ENCODE peak calls at places on chromosomes 16 and 17, in eight cellular contexts. One of them, this sample, is unnamed.

GRCh38 chr17:350706-351435 is 1.7 kb downstream of the RPH3AL start:
- DNase-seq in activated CD8-positive, alpha-beta T cell treated with anti-CD3 and anti-CD28 coated beads for 36 hours: no peak
- DNase-seq in hypothalamus: peak
- DNase-seq in A549: peak
- DNase-seq in epithelial cell of prostate: peak
- DNase-seq in fibroblast of mammary gland: peak
- DNase-seq in NCI-H1105 treated with DMSO at 0.1 percent for 48 hours: no peak
- DNase-seq in HT-29: peak
- DNase-seq in this sample: peak

GRCh38 chr17:4586043-4586442 is 1.7 kb downstream of the SMTNL2 start:
- DNase-seq in NCI-H1105 treated with DMSO at 0.1 percent for 48 hours: no peak
- DNase-seq in hypothalamus: no peak
- DNase-seq in HT-29: no peak
- DNase-seq in fibroblast of mammary gland: no peak
- DNase-seq in epithelial cell of prostate: no peak
- DNase-seq in A549: no peak
- DNase-seq in activated CD8-positive, alpha-beta T cell treated with anti-CD3 and anti-CD28 coated beads for 36 hours: no peak
- DNase-seq in this sample: peak

GRCh38 chr16:74291577-74292208 is 4.9 kb upstream of the PSMD7 start:
- DNase-seq in fibroblast of mammary gland: peak
- DNase-seq in HT-29: no peak
- DNase-seq in hypothalamus: no peak
- DNase-seq in activated CD8-positive, alpha-beta T cell treated with anti-CD3 and anti-CD28 coated beads for 36 hours: no peak
- DNase-seq in epithelial cell of prostate: peak
- DNase-seq in NCI-H1105 treated with DMSO at 0.1 percent for 48 hours: no peak
- DNase-seq in A549: no peak
- DNase-seq in this sample: no peak

GRCh38 chr17:76871668-76872067 is 3.5 kb downstream of the MGAT5B start:
- DNase-seq in A549: no peak
- DNase-seq in NCI-H1105 treated with DMSO at 0.1 percent for 48 hours: no peak
- DNase-seq in fibroblast of mammary gland: no peak
- DNase-seq in hypothalamus: no peak
- DNase-seq in HT-29: no peak
- DNase-seq in activated CD8-positive, alpha-beta T cell treated with anti-CD3 and anti-CD28 coated beads for 36 hours: no peak
- DNase-seq in epithelial cell of prostate: no peak
- DNase-seq in this sample: no peak

GRCh38 chr17:29049541-29050150 is 6.7 kb downstream of the PIPOX start:
- DNase-seq in fibroblast of mammary gland: no peak
- DNase-seq in hypothalamus: no peak
- DNase-seq in activated CD8-positive, alpha-beta T cell treated with anti-CD3 and anti-CD28 coated beads for 36 hours: no peak
- DNase-seq in HT-29: no peak
- DNase-seq in A549: no peak
- DNase-seq in NCI-H1105 treated with DMSO at 0.1 percent for 48 hours: no peak
- DNase-seq in epithelial cell of prostate: no peak
- DNase-seq in this sample: peak

GRCh38 chr16:81703177-81704155 is 75.6 kb upstream of the PLCG2 start:
- DNase-seq in HT-29: no peak
- DNase-seq in NCI-H1105 treated with DMSO at 0.1 percent for 48 hours: no peak
- DNase-seq in fibroblast of mammary gland: peak
- DNase-seq in activated CD8-positive, alpha-beta T cell treated with anti-CD3 and anti-CD28 coated beads for 36 hours: peak
- DNase-seq in epithelial cell of prostate: no peak
- DNase-seq in A549: peak
- DNase-seq in hypothalamus: no peak
- DNase-seq in this sample: peak

GRCh38 chr17:720706-721539 is 6.3 kb upstream of the VPS53 start:
- DNase-seq in A549: no peak
- DNase-seq in activated CD8-positive, alpha-beta T cell treated with anti-CD3 and anti-CD28 coated beads for 36 hours: no peak
- DNase-seq in NCI-H1105 treated with DMSO at 0.1 percent for 48 hours: no peak
- DNase-seq in HT-29: no peak
- DNase-seq in hypothalamus: no peak
- DNase-seq in fibroblast of mammary gland: no peak
- DNase-seq in epithelial cell of prostate: no peak
- DNase-seq in this sample: no peak

GRCh38 chr16:75235721-75236193 is 15.7 kb downstream of the BCAR1 start:
- DNase-seq in epithelial cell of prostate: no peak
- DNase-seq in activated CD8-positive, alpha-beta T cell treated with anti-CD3 and anti-CD28 coated beads for 36 hours: no peak
- DNase-seq in fibroblast of mammary gland: no peak
- DNase-seq in A549: no peak
- DNase-seq in HT-29: no peak
- DNase-seq in NCI-H1105 treated with DMSO at 0.1 percent for 48 hours: no peak
- DNase-seq in hypothalamus: no peak
- DNase-seq in this sample: no peak

GRCh38 chr17:65609749-65610148 is 48.3 kb upstream of the AXIN2 start:
- DNase-seq in fibroblast of mammary gland: no peak
- DNase-seq in NCI-H1105 treated with DMSO at 0.1 percent for 48 hours: no peak
- DNase-seq in hypothalamus: no peak
- DNase-seq in activated CD8-positive, alpha-beta T cell treated with anti-CD3 and anti-CD28 coated beads for 36 hours: no peak
- DNase-seq in HT-29: peak
- DNase-seq in A549: no peak
- DNase-seq in epithelial cell of prostate: no peak
- DNase-seq in this sample: no peak

GRCh38 chr16:118857-119256 is 19.6 kb downstream of the NPRL3 start:
- DNase-seq in activated CD8-positive, alpha-beta T cell treated with anti-CD3 and anti-CD28 coated beads for 36 hours: no peak
- DNase-seq in HT-29: no peak
- DNase-seq in A549: no peak
- DNase-seq in fibroblast of mammary gland: no peak
- DNase-seq in epithelial cell of prostate: no peak
- DNase-seq in NCI-H1105 treated with DMSO at 0.1 percent for 48 hours: no peak
- DNase-seq in hypothalamus: no peak
- DNase-seq in this sample: no peak

GRCh38 chr17:43545383-43545632 is 832 bp downstream of the ETV4 start:
- DNase-seq in hypothalamus: no peak
- DNase-seq in A549: peak
- DNase-seq in HT-29: no peak
- DNase-seq in fibroblast of mammary gland: no peak
- DNase-seq in NCI-H1105 treated with DMSO at 0.1 percent for 48 hours: no peak
- DNase-seq in epithelial cell of prostate: no peak
- DNase-seq in activated CD8-positive, alpha-beta T cell treated with anti-CD3 and anti-CD28 coated beads for 36 hours: peak
- DNase-seq in this sample: no peak

GRCh38 chr17:82126479-82127314 is 28.7 kb upstream of the FASN start:
- DNase-seq in HT-29: no peak
- DNase-seq in fibroblast of mammary gland: no peak
- DNase-seq in hypothalamus: no peak
- DNase-seq in NCI-H1105 treated with DMSO at 0.1 percent for 48 hours: no peak
- DNase-seq in activated CD8-positive, alpha-beta T cell treated with anti-CD3 and anti-CD28 coated beads for 36 hours: peak
- DNase-seq in epithelial cell of prostate: no peak
- DNase-seq in A549: no peak
- DNase-seq in this sample: no peak

GRCh38 chr16:71927383-71927782 is 32.1 kb downstream of the IST1 start:
- DNase-seq in HT-29: peak
- DNase-seq in A549: no peak
- DNase-seq in fibroblast of mammary gland: peak
- DNase-seq in activated CD8-positive, alpha-beta T cell treated with anti-CD3 and anti-CD28 coated beads for 36 hours: no peak
- DNase-seq in hypothalamus: no peak
- DNase-seq in epithelial cell of prostate: no peak
- DNase-seq in NCI-H1105 treated with DMSO at 0.1 percent for 48 hours: no peak
- DNase-seq in this sample: peak

GRCh38 chr16:12502671-12503070 is 301.0 kb downstream of the CPPED1 start:
- DNase-seq in NCI-H1105 treated with DMSO at 0.1 percent for 48 hours: peak
- DNase-seq in activated CD8-positive, alpha-beta T cell treated with anti-CD3 and anti-CD28 coated beads for 36 hours: no peak
- DNase-seq in HT-29: no peak
- DNase-seq in hypothalamus: no peak
- DNase-seq in A549: no peak
- DNase-seq in fibroblast of mammary gland: no peak
- DNase-seq in epithelial cell of prostate: no peak
- DNase-seq in this sample: no peak

GRCh38 chr17:77999413-78000173 is 41.1 kb downstream of the TNRC6C start:
- DNase-seq in HT-29: no peak
- DNase-seq in fibroblast of mammary gland: peak
- DNase-seq in epithelial cell of prostate: no peak
- DNase-seq in activated CD8-positive, alpha-beta T cell treated with anti-CD3 and anti-CD28 coated beads for 36 hours: peak
- DNase-seq in NCI-H1105 treated with DMSO at 0.1 percent for 48 hours: no peak
- DNase-seq in hypothalamus: no peak
- DNase-seq in A549: no peak
- DNase-seq in this sample: peak

GRCh38 chr17:46262271-46262670 is 32.7 kb upstream of the LRRC37A start:
- DNase-seq in fibroblast of mammary gland: no peak
- DNase-seq in activated CD8-positive, alpha-beta T cell treated with anti-CD3 and anti-CD28 coated beads for 36 hours: no peak
- DNase-seq in A549: no peak
- DNase-seq in hypothalamus: no peak
- DNase-seq in epithelial cell of prostate: no peak
- DNase-seq in NCI-H1105 treated with DMSO at 0.1 percent for 48 hours: no peak
- DNase-seq in HT-29: no peak
- DNase-seq in this sample: no peak

GRCh38 chr16:3578121-3578520 is 918 bp upstream of the NLRC3 start:
- DNase-seq in A549: no peak
- DNase-seq in fibroblast of mammary gland: no peak
- DNase-seq in activated CD8-positive, alpha-beta T cell treated with anti-CD3 and anti-CD28 coated beads for 36 hours: peak
- DNase-seq in HT-29: no peak
- DNase-seq in NCI-H1105 treated with DMSO at 0.1 percent for 48 hours: no peak
- DNase-seq in hypothalamus: no peak
- DNase-seq in epithelial cell of prostate: no peak
- DNase-seq in this sample: no peak

GRCh38 chr17:61551255-61551742 is 39.7 kb downstream of the NACA2 start:
- DNase-seq in activated CD8-positive, alpha-beta T cell treated with anti-CD3 and anti-CD28 coated beads for 36 hours: no peak
- DNase-seq in A549: peak
- DNase-seq in epithelial cell of prostate: no peak
- DNase-seq in fibroblast of mammary gland: peak
- DNase-seq in hypothalamus: no peak
- DNase-seq in NCI-H1105 treated with DMSO at 0.1 percent for 48 hours: peak
- DNase-seq in HT-29: peak
- DNase-seq in this sample: peak

GRCh38 chr16:9232102-9232501 is 140.7 kb downstream of the HAPSTR1 start:
- DNase-seq in NCI-H1105 treated with DMSO at 0.1 percent for 48 hours: no peak
- DNase-seq in activated CD8-positive, alpha-beta T cell treated with anti-CD3 and anti-CD28 coated beads for 36 hours: no peak
- DNase-seq in HT-29: no peak
- DNase-seq in hypothalamus: no peak
- DNase-seq in A549: no peak
- DNase-seq in fibroblast of mammary gland: no peak
- DNase-seq in epithelial cell of prostate: no peak
- DNase-seq in this sample: no peak

GRCh38 chr17:8965394-8966168 is at the start of gene PIK3R5:
- DNase-seq in HT-29: no peak
- DNase-seq in activated CD8-positive, alpha-beta T cell treated with anti-CD3 and anti-CD28 coated beads for 36 hours: peak
- DNase-seq in NCI-H1105 treated with DMSO at 0.1 percent for 48 hours: no peak
- DNase-seq in hypothalamus: no peak
- DNase-seq in epithelial cell of prostate: no peak
- DNase-seq in A549: no peak
- DNase-seq in fibroblast of mammary gland: no peak
- DNase-seq in this sample: no peak

GRCh38 chr16:68200120-68200783 is 35.7 kb downstream of the ESRP2 start:
- DNase-seq in NCI-H1105 treated with DMSO at 0.1 percent for 48 hours: no peak
- DNase-seq in HT-29: peak
- DNase-seq in A549: no peak
- DNase-seq in fibroblast of mammary gland: peak
- DNase-seq in hypothalamus: no peak
- DNase-seq in activated CD8-positive, alpha-beta T cell treated with anti-CD3 and anti-CD28 coated beads for 36 hours: no peak
- DNase-seq in epithelial cell of prostate: no peak
- DNase-seq in this sample: no peak